ENCODE peak calls at places on chromosomes 4 and X, in seven cellular contexts. G, Q, E, L, B, S and V are unnamed samples.

GRCh38 chr4:19063662-19064061 is 1042.1 kb upstream of the LCORL start:
- DNase-seq in G (no peak), Q (no peak), E (no peak), L (no peak), B (no peak), S (no peak), V (no peak)

GRCh38 chr4:114132830-114133229 is 153.4 kb upstream of the ARSJ start:
- DNase-seq in G (no peak), Q (no peak), E (no peak), L (no peak), B (no peak), S (no peak), V (no peak)

GRCh38 chrX:111652719-111653118 is 28.3 kb upstream of the ALG13 start:
- DNase-seq in G (no peak), Q (no peak), E (no peak), L (no peak), B (no peak), S (no peak), V (no peak)

GRCh38 chrX:68632491-68632890 is 15.0 kb upstream of the STARD8 start:
- DNase-seq in G (no peak), Q (no peak), E (no peak), L (no peak), B (no peak), S (no peak), V (peak; percentile 36)

GRCh38 chrX:42269186-42269585 is 345.8 kb upstream of the CASK start:
- DNase-seq in G (no peak), Q (no peak), E (peak; percentile 0), L (no peak), B (no peak), S (no peak), V (peak; percentile 45)

GRCh38 chr4:169848018-169848417 is 90.3 kb upstream of the HPF1 start:
- DNase-seq in G (no peak), Q (no peak), E (no peak), L (no peak), B (no peak), S (no peak), V (no peak)

GRCh38 chrX:110442631-110443030 is 84.0 kb downstream of the RTL9 start:
- DNase-seq in G (no peak), Q (no peak), E (peak; percentile 11), L (peak; percentile 10), B (no peak), S (no peak), V (peak; percentile 11)

GRCh38 chr4:24403263-24403662 is 181.1 kb downstream of the DHX15 start:
- DNase-seq in G (no peak), Q (no peak), E (no peak), L (no peak), B (no peak), S (no peak), V (no peak)

GRCh38 chr4:12729384-12729783 is 754.8 kb downstream of the RAB28 start:
- DNase-seq in G (no peak), Q (no peak), E (peak; percentile 15), L (peak; percentile 40), B (no peak), S (no peak), V (peak; percentile 8)

GRCh38 chrX:109830704-109831206 is 97.7 kb upstream of the ACSL4 start:
- DNase-seq in G (no peak), Q (no peak), E (peak; percentile 75), L (peak; percentile 84), B (no peak), S (no peak), V (peak; percentile 67)

GRCh38 chrX:16140983-16141382 is 17.6 kb downstream of the GRPR start:
- DNase-seq in G (no peak), Q (no peak), E (no peak), L (no peak), B (no peak), S (no peak), V (no peak)

GRCh38 chrX:47446431-47446830 is 36.6 kb downstream of the ZNF41 start:
- DNase-seq in G (no peak), Q (no peak), E (no peak), L (no peak), B (no peak), S (no peak), V (no peak)

GRCh38 chr4:174120446-174121142 is 162.9 kb downstream of the FBXO8 start:
- DNase-seq in G (peak; percentile 66), Q (no peak), E (peak; percentile 72), L (peak; percentile 90), B (no peak), S (peak; percentile 39), V (peak; percentile 88)

GRCh38 chr4:70927502-70928139 is 25.5 kb downstream of the MOB1B start:
- DNase-seq in G (no peak), Q (no peak), E (no peak), L (no peak), B (peak; percentile 16), S (no peak), V (no peak)

GRCh38 chrX:115226929-115227328 is 7.0 kb downstream of the LRCH2 start:
- DNase-seq in G (no peak), Q (no peak), E (peak; percentile 28), L (peak; percentile 38), B (no peak), S (no peak), V (peak; percentile 7)

GRCh38 chr4:4852591-4853362 is 6.7 kb upstream of the MSX1 start:
- DNase-seq in G (no peak), Q (no peak), E (peak; percentile 76), L (peak; percentile 38), B (no peak), S (no peak), V (peak; percentile 80)
- TF ChIP-seq CTCF in G (no peak), Q (no peak), E (peak; percentile 27), L (peak; percentile 15), B (no peak), S (peak; percentile 14), V (peak; percentile 58)

GRCh38 chr4:10963958-10964705 is 279.6 kb upstream of the CLNK start:
- DNase-seq in G (no peak), Q (no peak), E (no peak), L (no peak), B (no peak), S (no peak), V (no peak)
- H3K4me3 ChIP-seq in G (no peak overlapping the region), Q (no peak overlapping the region), E (no peak overlapping the region), L (no peak overlapping the region), B (no peak overlapping the region), S (no peak overlapping the region), V (no peak overlapping the region)

GRCh38 chr4:137509855-137510282 is 22.4 kb downstream of the PCDH18 start:
- DNase-seq in G (no peak), Q (no peak), E (no peak), L (no peak), B (no peak), S (no peak), V (no peak)

GRCh38 chr4:137514401-137515116 is 17.7 kb downstream of the PCDH18 start:
- DNase-seq in G (no peak), Q (no peak), E (no peak), L (no peak), B (no peak), S (no peak), V (peak; percentile 69)

GRCh38 chr4:137510866-137511265 is 21.4 kb downstream of the PCDH18 start:
- DNase-seq in G (no peak), Q (no peak), E (peak; percentile 96), L (peak; percentile 97), B (no peak), S (peak; percentile 76), V (peak; percentile 96)
- TF ChIP-seq CTCF in G (no peak), Q (no peak), E (no peak), L (no peak), B (no peak), S (no peak), V (no peak)

DNA sequence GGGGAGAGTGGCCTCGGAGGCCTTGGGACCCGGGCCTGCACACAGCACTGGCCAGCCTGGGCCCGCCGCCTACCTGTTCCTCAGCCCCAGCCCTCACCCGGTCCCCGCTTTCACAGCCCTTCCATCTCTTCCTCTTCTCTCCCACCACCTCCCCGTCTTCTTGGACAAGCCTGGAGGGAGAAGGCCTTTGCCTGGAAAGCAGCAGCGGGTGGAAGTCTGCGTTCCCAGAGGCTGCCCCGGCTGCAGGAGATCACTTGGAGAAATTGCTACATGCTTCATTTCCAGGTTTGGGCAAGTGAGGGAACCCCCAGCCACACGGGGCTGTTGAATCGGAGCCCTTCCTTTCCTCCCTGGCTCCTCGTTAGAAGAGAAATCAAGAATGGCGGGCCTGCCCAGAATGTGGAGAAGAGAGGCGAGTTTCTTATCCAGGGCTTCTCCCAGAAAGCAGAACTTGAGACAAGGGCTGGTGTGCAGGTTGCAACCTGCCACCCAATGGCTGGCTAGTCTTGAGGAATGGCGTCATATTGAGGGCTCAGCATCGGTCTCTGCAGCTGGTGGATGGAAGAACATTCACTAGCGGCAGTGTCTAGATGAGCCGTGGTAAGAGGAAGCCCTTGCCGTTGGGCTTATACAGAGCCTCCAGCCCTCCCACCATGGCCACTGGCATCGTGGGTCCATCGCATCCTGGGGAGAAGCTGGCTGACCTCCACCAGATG is 1.2 kb upstream of the PDZD4 start:
- DNase-seq in G (no peak), Q (no peak), E (no peak), L (no peak), B (no peak), S (no peak), V (no peak)
- H3K4me3 ChIP-seq in G (no peak overlapping the region), Q (no peak overlapping the region), E (no peak overlapping the region), L (no peak overlapping the region), B (no peak overlapping the region), S (no peak overlapping the region), V (no peak overlapping the region)

GRCh38 chrX:40158036-40158706 is 60.4 kb upstream of the BCOR start:
- DNase-seq in G (no peak), Q (no peak), E (peak; percentile 17), L (no peak), B (no peak), S (no peak), V (no peak)
- TF ChIP-seq CTCF in G (peak; percentile 34), Q (no peak), E (peak; percentile 48), L (no peak), B (peak; percentile 39), S (no peak), V (no peak)

GRCh38 chr4:78056265-78057129 is 626 bp upstream of the FRAS1 start:
- DNase-seq in G (peak; percentile 53), Q (peak; percentile 81), E (peak; percentile 24), L (peak; percentile 74), B (no peak), S (no peak), V (peak; percentile 56)
- H3K4me3 ChIP-seq in G (peak overlapping the region; percentile 62), Q (peak overlapping the region; percentile 37), E (peak overlapping the region; percentile 57), L (peak overlapping the region; percentile 62), B (peak overlapping the region; percentile 52), S (peak overlapping the region; percentile 61), V (peak overlapping the region; percentile 76)

DNA sequence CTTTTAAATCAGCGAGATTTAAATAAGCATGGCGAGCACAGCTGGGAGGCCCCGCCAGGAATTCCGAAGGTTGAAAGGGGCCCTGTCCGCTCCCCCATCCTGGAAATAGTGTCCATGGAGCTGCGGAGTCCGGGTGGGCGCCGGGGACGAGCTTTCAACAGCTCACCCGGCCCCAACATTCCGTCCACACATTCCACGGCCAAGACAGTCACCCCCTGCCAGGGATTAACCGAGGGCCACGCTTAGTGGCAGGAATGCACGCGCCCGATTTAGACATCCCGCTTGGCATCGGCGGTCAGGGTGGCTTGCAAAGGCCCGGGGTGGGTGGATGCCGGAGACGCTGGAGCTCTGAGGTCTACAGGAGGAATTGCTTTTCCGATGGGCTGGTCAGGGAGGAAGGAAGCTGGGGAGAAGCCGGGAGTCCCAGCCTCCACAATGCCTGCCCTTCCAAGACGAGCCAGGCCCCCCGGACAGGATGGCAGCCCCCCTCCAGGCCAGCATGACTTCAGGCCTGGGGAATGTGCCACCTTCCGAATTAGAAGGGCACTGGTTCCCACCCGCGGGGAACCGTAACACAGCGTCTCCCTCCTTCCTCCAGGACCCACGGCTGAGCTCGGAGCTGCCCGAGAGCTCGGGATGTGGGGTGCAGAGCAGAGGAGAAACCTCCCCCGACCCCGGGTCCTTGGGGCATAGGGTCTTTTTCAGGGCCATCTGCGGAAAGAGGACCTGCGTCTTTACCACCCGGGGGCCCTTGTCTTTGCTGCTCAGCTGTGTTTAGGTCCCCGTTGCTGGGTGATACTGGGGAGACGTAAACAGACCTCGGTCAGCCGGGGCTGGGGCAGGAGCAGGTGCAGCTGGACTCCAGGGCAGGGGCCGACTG is 26.9 kb upstream of the PPP2R3B start:
- DNase-seq in G (peak; percentile 74), Q (no peak), E (peak; percentile 9), L (no peak), B (no peak), S (peak; percentile 43), V (peak; percentile 25)
- TF ChIP-seq CTCF in G (peak; percentile 10), Q (no peak), E (peak; percentile 14), L (no peak), B (no peak), S (peak; percentile 31), V (peak; percentile 15)